ENCODE peak calls at places on chromosome 13, in five cellular contexts. V is breast epithelium, R is A549, M is IMR-90, T is esophagus squamous epithelium. J is an unnamed sample.

GRCh38 chr13:102141625-102142472 is 260.0 kb downstream of the FGF14 start:
- DNase-seq in T (no peak), R (peak), V (no peak), M (peak), J (no peak)

GRCh38 chr13:94325148-94325528 is 154.3 kb downstream of the DCT start:
- DNase-seq in T (no peak), R (no peak), V (no peak), M (no peak), J (no peak)

GRCh38 chr13:95195146-95195545 is 106.1 kb downstream of the ABCC4 start:
- DNase-seq in T (no peak), M (no peak), R (no peak), V (no peak), J (no peak)

GRCh38 chr13:40402931-40403412 is 263.5 kb downstream of the FOXO1 start:
- DNase-seq in R (peak), V (no peak), T (no peak), M (peak), J (no peak)

GRCh38 chr13:68574053-68574452 is 1343.9 kb upstream of the PCDH9 start:
- DNase-seq in R (no peak), V (no peak), T (no peak), M (no peak), J (no peak)

GRCh38 chr13:51137250-51137649 is 26.2 kb upstream of the C13orf42 start:
- DNase-seq in T (no peak), M (no peak), V (no peak), R (no peak), J (no peak)

GRCh38 chr13:30739646-30740642 is 4.6 kb downstream of the ALOX5AP start:
- DNase-seq in T (no peak), M (peak), V (no peak), R (peak), J (peak)

GRCh38 chr13:28805193-28805819 is 14.8 kb upstream of the MTUS2 start:
- DNase-seq in M (no peak), V (no peak), R (no peak), T (no peak), J (no peak)

GRCh38 chr13:107866666-107867623 is 348.4 kb downstream of the LIG4 start:
- DNase-seq in M (peak), R (no peak), V (no peak), T (no peak), J (peak)

GRCh38 chr13:45333973-45334922 is 6.7 kb downstream of the TPT1 start:
- DNase-seq in V (no peak), R (no peak), T (no peak), M (peak), J (no peak)

GRCh38 chr13:43874512-43875092 is 4.9 kb downstream of the CCDC122 start:
- DNase-seq in V (no peak), M (peak), T (no peak), R (peak), J (no peak)

GRCh38 chr13:48500652-48501197 is 32.2 kb downstream of the RCBTB2 start:
- DNase-seq in V (no peak), M (peak), R (no peak), T (no peak), J (peak)

GRCh38 chr13:80157261-80157942 is 183.5 kb downstream of the SPRY2 start:
- DNase-seq in R (no peak), T (no peak), M (peak), V (no peak), J (no peak)

GRCh38 chr13:66915596-66916185 is 314.4 kb downstream of the PCDH9 start:
- DNase-seq in V (no peak), R (no peak), T (no peak), M (peak), J (no peak)

GRCh38 chr13:39253774-39254173 is 215.5 kb downstream of the NHLRC3 start:
- DNase-seq in R (no peak), M (peak), V (no peak), T (no peak), J (no peak)

GRCh38 chr13:94311893-94312292 is 167.6 kb downstream of the DCT start:
- DNase-seq in R (no peak), M (peak), T (no peak), V (no peak), J (no peak)

GRCh38 chr13:41597348-41598041 is 140.1 kb downstream of the RGCC start:
- DNase-seq in T (no peak), V (no peak), R (no peak), M (peak), J (no peak)

GRCh38 chr13:32019612-32020233 is 11.9 kb upstream of the FRY start:
- DNase-seq in T (no peak), R (peak), M (peak), V (no peak), J (no peak)

GRCh38 chr13:50679321-50679720 is 164.2 kb downstream of the DLEU7 start:
- DNase-seq in R (no peak), V (no peak), T (no peak), M (no peak), J (no peak)

GRCh38 chr13:98664924-98665637 is 87.4 kb downstream of the SLC15A1 start:
- DNase-seq in V (no peak), M (no peak), T (no peak), R (no peak), J (no peak)

GRCh38 chr13:99379856-99380255 is 72.7 kb upstream of the GPR183 start:
- DNase-seq in T (no peak), M (no peak), V (no peak), R (no peak), J (no peak)

GRCh38 chr13:113534236-113534860 is 43.8 kb upstream of the DCUN1D2 start:
- DNase-seq in V (no peak), R (no peak), T (no peak), M (no peak), J (no peak)

DNA sequence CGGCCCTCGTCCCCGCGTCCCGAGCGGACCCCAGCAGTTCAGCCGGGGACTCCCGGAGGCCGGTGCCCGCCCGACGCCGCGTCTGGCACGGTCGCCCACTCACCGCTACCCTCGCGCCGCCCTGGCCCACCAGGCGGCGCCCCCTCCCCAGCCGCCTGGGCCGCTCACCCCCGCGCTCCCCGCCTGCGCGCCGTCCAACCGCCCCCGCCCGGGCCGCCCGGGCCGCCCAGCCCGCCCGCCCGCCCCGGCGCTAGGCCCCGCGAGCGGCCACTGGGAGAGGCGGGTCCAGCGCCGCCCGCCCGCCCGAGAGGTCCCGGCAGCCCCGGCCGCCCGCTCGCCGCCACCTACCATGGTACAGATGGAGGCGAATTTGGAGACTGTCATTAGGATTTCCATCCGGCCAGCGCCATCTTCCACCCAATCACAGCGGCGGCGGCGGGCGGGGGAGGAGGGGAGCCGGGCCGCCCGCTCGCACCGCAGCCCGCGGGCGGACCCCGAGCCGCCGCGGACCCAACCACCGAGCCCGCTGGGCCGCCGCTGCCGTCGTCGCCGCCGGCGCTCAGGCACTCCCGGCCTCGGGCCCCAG is at the start of gene USP12:
- DNase-seq in R (no peak), T (no peak), V (peak), M (peak), J (no peak)
- TF ChIP-seq POLR2A in R (peak), T (peak), V (no peak), M (peak), J (peak)

GRCh38 chr13:52652170-52652979 is at the start of gene SUGT1:
- DNase-seq in V (peak), R (peak), M (peak), T (peak), J (peak)
- TF ChIP-seq POLR2A in V (peak), R (peak), M (peak), T (peak), J (peak)

GRCh38 chr13:91506759-91507158 is 108.3 kb downstream of the GPC5 start:
- DNase-seq in T (no peak), M (no peak), V (no peak), R (no peak), J (no peak)
- TF ChIP-seq POLR2A in T (no peak), M (no peak), V (no peak), R (no peak), J (no peak)

DNA sequence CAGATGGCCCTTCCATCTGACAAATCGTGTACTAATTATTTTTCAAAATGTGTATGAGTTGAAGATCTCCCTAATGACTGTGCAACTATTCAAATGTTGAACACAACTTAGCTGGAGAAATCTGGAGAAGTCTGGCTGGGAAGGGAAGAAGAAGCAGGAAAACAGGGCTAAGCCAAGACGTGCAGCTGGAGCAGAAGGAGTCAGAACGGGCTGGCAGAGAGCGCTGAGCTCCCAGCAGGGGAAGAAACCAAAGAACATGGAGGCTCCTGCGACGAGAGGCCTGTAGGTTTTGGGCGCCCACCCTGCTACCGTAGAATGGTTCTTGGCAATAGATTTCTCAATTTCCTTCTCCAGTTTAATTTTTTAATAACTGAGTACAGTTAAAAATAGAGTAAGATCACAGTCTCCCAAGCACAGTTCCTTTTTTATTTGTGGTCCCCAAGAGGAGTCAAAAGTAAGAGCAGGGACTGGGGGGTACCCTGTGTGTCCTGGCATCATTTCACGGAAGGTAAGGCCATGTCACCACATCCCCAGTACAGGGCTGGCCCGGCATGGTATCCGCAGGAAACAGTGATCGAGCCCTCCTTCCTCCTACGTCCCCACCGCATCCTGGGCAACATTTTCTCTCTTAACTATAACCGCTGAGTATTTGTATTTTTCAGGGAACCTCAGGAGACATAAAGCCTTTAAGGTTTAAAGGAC is 13.4 kb upstream of the LATS2 start:
- DNase-seq in V (no peak), T (no peak), M (no peak), R (no peak), J (no peak)
- TF ChIP-seq POLR2A in V (no peak), T (no peak), M (no peak), R (no peak), J (no peak)